ENCODE peak calls at places on chromosomes 7 and 10, in seven cellular contexts. D is GM23338, R is PC-9, K is astrocyte, B is neural progenitor cell, T is fibroblast of lung, E is hepatocyte. N is an unnamed sample.
A peak's percentile ranks its signal among the peaks of the same experiment; 100 is the strongest.

GRCh38 chr7:55571534-55572377 is 546 bp downstream of the VOPP1 start:
- DNase-seq in D (peak; percentile 75), R (peak; percentile 73), K (peak; percentile 35), B (peak; percentile 80), T (peak; percentile 32), E (peak; percentile 71), N (peak; percentile 67)

GRCh38 chr7:17152698-17153097 is 145.8 kb upstream of the AHR start:
- DNase-seq in D (no peak), R (no peak), K (no peak), B (no peak), T (no peak), E (no peak), N (no peak)

GRCh38 chr10:98242823-98243222 is 25.2 kb downstream of the LOXL4 start:
- DNase-seq in D (no peak), R (no peak), K (no peak), B (no peak), T (peak; percentile 65), E (peak; percentile 39), N (no peak)

GRCh38 chr7:137160236-137160635 is 183.3 kb downstream of the PTN start:
- DNase-seq in D (no peak), R (no peak), K (peak; percentile 48), B (no peak), T (peak; percentile 12), E (no peak), N (no peak)

GRCh38 chr10:80461208-80462183 is 7.4 kb downstream of the TSPAN14 start:
- DNase-seq in D (no peak), R (no peak), K (no peak), B (no peak), T (peak; percentile 60), E (no peak), N (no peak)

GRCh38 chr10:9056521-9056920 is 1002.0 kb downstream of the GATA3 start:
- DNase-seq in D (no peak), R (no peak), K (no peak), B (no peak), T (no peak), E (no peak), N (no peak)

GRCh38 chr10:43644252-43644651 is 4.4 kb downstream of the ZNF32 start:
- DNase-seq in D (peak; percentile 38), R (no peak), K (no peak), B (no peak), T (peak; percentile 57), E (no peak), N (no peak)

GRCh38 chr10:43808136-43808535 is 159.5 kb upstream of the ZNF32 start:
- DNase-seq in D (no peak), R (no peak), K (peak; percentile 47), B (no peak), T (no peak), E (no peak), N (no peak)

GRCh38 chr10:69428138-69428537 is 11.4 kb upstream of the TACR2 start:
- DNase-seq in D (no peak), R (no peak), K (no peak), B (no peak), T (no peak), E (no peak), N (no peak)

GRCh38 chr10:17470246-17470645 is 15.9 kb upstream of the ST8SIA6 start:
- DNase-seq in D (no peak), R (no peak), K (no peak), B (no peak), T (no peak), E (no peak), N (no peak)

DNA sequence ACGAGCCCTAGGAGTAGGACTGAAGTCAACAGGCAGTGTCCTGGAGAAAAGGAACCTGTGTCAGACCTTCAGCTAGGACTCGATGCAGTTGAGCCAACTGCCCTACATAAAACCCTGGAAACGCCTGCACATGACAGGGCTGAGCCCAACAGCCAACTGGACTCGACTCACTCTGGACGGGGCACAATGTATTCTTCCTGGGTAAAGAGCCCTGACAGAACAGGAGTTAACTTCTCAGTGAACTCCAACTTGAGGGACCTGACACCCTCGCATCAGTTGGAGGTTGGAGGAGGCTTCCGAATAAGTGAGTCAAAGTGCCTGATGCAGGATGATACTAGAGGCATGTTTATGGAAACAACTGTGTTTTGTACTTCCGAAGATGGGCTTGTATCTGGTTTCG is 93.5 kb downstream of the KMT2E start:
- DNase-seq in D (no peak), R (no peak), K (no peak), B (no peak), T (no peak), E (no peak), N (no peak)
- TF ChIP-seq CTCF in D (no peak), R (no peak), K (no peak), B (no peak), T (no peak), E (no peak), N (no peak)

GRCh38 chr7:44147026-44147881 is 6.1 kb upstream of the MYL7 start:
- DNase-seq in D (peak; percentile 48), R (no peak), K (no peak), B (peak; percentile 22), T (peak; percentile 27), E (peak; percentile 54), N (no peak)

GRCh38 chr7:44144968-44145418 is 3.9 kb upstream of the MYL7 start:
- DNase-seq in D (no peak), R (no peak), K (no peak), B (no peak), T (no peak), E (no peak), N (no peak)

GRCh38 chr7:44145969-44146897 is 5.1 kb upstream of the MYL7 start:
- DNase-seq in D (peak; percentile 97), R (no peak), K (no peak), B (peak; percentile 91), T (peak; percentile 41), E (peak; percentile 79), N (peak; percentile 44)

GRCh38 chr7:44144426-44144967 is 3.4 kb upstream of the MYL7 start:
- DNase-seq in D (no peak), R (no peak), K (no peak), B (no peak), T (no peak), E (no peak), N (no peak)

GRCh38 chr7:44145419-44145968 is 4.4 kb upstream of the MYL7 start:
- DNase-seq in D (peak; percentile 75), R (no peak), K (no peak), B (peak; percentile 61), T (no peak), E (no peak), N (no peak)
- TF ChIP-seq EZH2 in D (no peak), R (no peak), K (no peak), B (peak; percentile 77), T (peak; percentile 62), E (peak; percentile 48), N (no peak)

GRCh38 chr7:2657920-2658671 is 26.3 kb downstream of the TTYH3 start:
- DNase-seq in D (no peak), R (no peak), K (no peak), B (no peak), T (no peak), E (no peak), N (no peak)

GRCh38 chr7:2660359-2661095 is 27.5 kb upstream of the AMZ1 start:
- DNase-seq in D (no peak), R (no peak), K (no peak), B (peak; percentile 41), T (no peak), E (no peak), N (no peak)

GRCh38 chr7:2657208-2657607 is 25.4 kb downstream of the TTYH3 start:
- DNase-seq in D (no peak), R (no peak), K (no peak), B (no peak), T (no peak), E (no peak), N (no peak)

GRCh38 chr7:2659556-2660358 is 28.0 kb downstream of the TTYH3 start:
- DNase-seq in D (no peak), R (no peak), K (no peak), B (no peak), T (no peak), E (no peak), N (no peak)

GRCh38 chr7:2658941-2659340 is 27.2 kb downstream of the TTYH3 start:
- DNase-seq in D (no peak), R (no peak), K (no peak), B (no peak), T (no peak), E (no peak), N (no peak)
- TF ChIP-seq CTCF in D (no peak), R (no peak), K (no peak), B (no peak), T (no peak), E (no peak), N (no peak)

DNA sequence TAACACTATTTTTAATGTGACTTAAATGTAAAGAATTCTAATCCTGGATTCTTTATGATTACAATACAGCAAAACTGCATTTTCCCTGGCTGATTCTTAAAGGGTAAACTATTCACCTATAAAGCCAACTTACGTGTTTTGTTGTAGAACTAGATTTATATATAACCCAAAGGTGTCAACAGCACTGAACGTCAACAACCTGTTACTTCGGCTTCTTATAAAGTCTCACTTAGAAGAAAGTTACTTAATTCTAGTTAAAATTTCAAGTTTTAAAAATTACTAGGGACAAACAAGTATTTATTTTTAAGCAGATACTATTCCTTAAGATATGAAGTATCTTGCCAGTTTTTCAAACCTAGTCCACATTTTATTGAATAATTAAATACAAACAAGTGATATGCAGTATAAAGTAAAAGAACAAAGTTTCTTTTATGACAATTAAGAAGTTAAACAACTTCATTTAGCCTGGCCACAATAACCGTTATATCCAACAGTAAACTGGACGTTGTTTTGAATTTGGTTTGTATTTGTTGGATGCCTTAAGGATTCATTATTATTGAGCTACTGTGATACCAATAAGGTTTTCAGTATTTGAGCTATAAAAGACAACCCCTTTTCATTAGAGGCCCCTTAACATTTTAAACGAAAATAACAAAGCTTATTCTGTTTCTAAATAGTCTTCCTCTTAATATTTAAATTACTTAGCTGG is 83.2 kb downstream of the SNX10 start:
- DNase-seq in D (no peak), R (no peak), K (no peak), B (no peak), T (no peak), E (no peak), N (no peak)
- TF ChIP-seq EZH2 in D (no peak), R (no peak), K (no peak), B (no peak), T (no peak), E (no peak), N (peak; percentile 73)

GRCh38 chr7:45153238-45153637 is 4.4 kb upstream of the RAMP3 start:
- DNase-seq in D (no peak), R (no peak), K (no peak), B (no peak), T (no peak), E (no peak), N (no peak)
- TF ChIP-seq CTCF in D (peak; percentile 1), R (no peak), K (no peak), B (no peak), T (no peak), E (no peak), N (no peak)

N was measured in MM.1S.